ENCODE peak calls at places on chromosomes 13 and 19, in six cellular contexts. M is SJSA1, O is astrocyte of the spinal cord, J is uterus, D is IMR-90, F is transverse colon. T is an unnamed sample.

GRCh38 chr19:39209196-39209595 is 5.1 kb upstream of the SYCN start:
- DNase-seq in O (no peak), M (no peak), D (no peak), F (no peak), J (no peak), T (no peak)

GRCh38 chr13:93797463-93797862 is 570.9 kb downstream of the GPC6 start:
- DNase-seq in O (peak), M (no peak), D (peak), J (no peak), F (no peak), T (no peak)

GRCh38 chr13:29484236-29484635 is 111.3 kb downstream of the SLC7A1 start:
- DNase-seq in M (no peak), F (no peak), J (no peak), O (no peak), D (no peak), T (peak)

GRCh38 chr13:30805603-30806011 is 70.3 kb downstream of the ALOX5AP start:
- DNase-seq in F (no peak), M (no peak), J (no peak), O (peak), D (peak), T (no peak)

GRCh38 chr19:19098703-19099632 is 35.2 kb downstream of the SLC25A42 start:
- DNase-seq in D (no peak), M (no peak), F (no peak), O (no peak), J (no peak), T (no peak)

GRCh38 chr13:22336460-22336859 is 665.6 kb downstream of the FGF9 start:
- DNase-seq in F (no peak), O (no peak), M (no peak), J (no peak), D (no peak), T (no peak)

GRCh38 chr19:461664-462551 is 1.1 kb upstream of the SHC2 start:
- DNase-seq in M (no peak), O (no peak), D (no peak), F (peak), J (peak), T (peak)

GRCh38 chr19:55152017-55152416 is 3.0 kb upstream of the TNNT1 start:
- DNase-seq in M (no peak), J (no peak), D (no peak), O (no peak), F (no peak), T (no peak)

GRCh38 chr19:53467138-53467502 is 413 bp upstream of the ZNF813 start:
- DNase-seq in O (no peak), J (no peak), D (no peak), M (no peak), F (peak), T (no peak)

GRCh38 chr13:113117956-113118327 is 4.7 kb upstream of the F10 start:
- DNase-seq in F (no peak), O (no peak), J (no peak), M (no peak), D (no peak), T (no peak)

GRCh38 chr13:61410669-61411297 is 4.9 kb downstream of the PCDH20 start:
- DNase-seq in J (no peak), F (no peak), D (peak), M (no peak), O (peak), T (no peak)

GRCh38 chr19:4284176-4284958 is 5.3 kb downstream of the SHD start:
- DNase-seq in O (no peak), J (no peak), F (peak), M (no peak), D (no peak), T (peak)

GRCh38 chr19:49643466-49643865 is 1.5 kb downstream of the SCAF1 start:
- DNase-seq in O (no peak), F (no peak), D (no peak), M (no peak), J (no peak), T (no peak)

GRCh38 chr13:38417727-38418126 is 68.1 kb downstream of the UFM1 start:
- DNase-seq in D (peak), F (no peak), O (no peak), M (peak), J (no peak), T (peak)

GRCh38 chr13:93847162-93847561 is 620.6 kb downstream of the GPC6 start:
- DNase-seq in O (peak), F (no peak), J (no peak), D (peak), M (peak), T (no peak)

GRCh38 chr13:89401209-89401810 is 1730.1 kb downstream of the SLITRK5 start:
- DNase-seq in F (no peak), O (peak), J (no peak), D (peak), M (peak), T (no peak)

GRCh38 chr13:26508885-26509284 is 48.6 kb upstream of the WASF3 start:
- DNase-seq in M (no peak), O (peak), J (peak), F (peak), D (peak), T (no peak)

GRCh38 chr19:30097746-30098280 is 155.8 kb downstream of the URI1 start:
- DNase-seq in M (no peak), J (no peak), D (no peak), F (no peak), O (no peak), T (no peak)

GRCh38 chr19:30093966-30094770 is 152.1 kb downstream of the URI1 start:
- DNase-seq in J (no peak), F (no peak), D (no peak), M (no peak), O (no peak), T (no peak)

GRCh38 chr19:30095171-30095570 is 153.1 kb downstream of the URI1 start:
- DNase-seq in O (no peak), M (no peak), J (no peak), D (no peak), F (no peak), T (no peak)

GRCh38 chr19:30092721-30093569 is 150.9 kb downstream of the URI1 start:
- DNase-seq in F (peak), J (no peak), D (no peak), O (no peak), M (no peak), T (no peak)

GRCh38 chr19:30096596-30097370 is 154.7 kb downstream of the URI1 start:
- DNase-seq in D (no peak), J (no peak), F (no peak), M (no peak), O (no peak), T (no peak)
- H3K4me3 ChIP-seq in D (no peak), J (no peak), F (no peak), M (no peak), O (no peak), T (no peak)

DNA sequence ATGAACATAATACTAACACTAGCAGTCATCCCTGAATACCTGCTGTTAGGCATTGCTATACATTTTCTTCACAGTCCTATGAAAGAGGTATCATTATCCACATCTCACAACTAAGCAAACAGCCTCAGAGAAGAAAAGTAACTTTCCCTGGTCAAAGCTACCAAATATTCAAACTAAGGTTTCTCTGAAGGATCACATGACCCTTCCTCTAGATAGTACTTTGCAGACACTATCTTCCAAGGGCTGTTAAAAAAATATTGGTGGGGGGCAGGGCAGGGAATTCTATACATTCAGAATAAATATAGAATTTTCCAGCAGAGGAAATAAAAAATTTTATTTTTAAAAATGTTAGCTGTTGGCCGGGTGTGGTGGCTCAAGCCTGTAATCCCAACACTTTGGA is 3.1 kb downstream of the SLC25A30 start:
- DNase-seq in J (no peak), F (no peak), O (no peak), D (no peak), M (no peak), T (no peak)
- H3K4me3 ChIP-seq in J (peak), F (no peak), O (peak), D (no peak), M (peak), T (no peak)

DNA sequence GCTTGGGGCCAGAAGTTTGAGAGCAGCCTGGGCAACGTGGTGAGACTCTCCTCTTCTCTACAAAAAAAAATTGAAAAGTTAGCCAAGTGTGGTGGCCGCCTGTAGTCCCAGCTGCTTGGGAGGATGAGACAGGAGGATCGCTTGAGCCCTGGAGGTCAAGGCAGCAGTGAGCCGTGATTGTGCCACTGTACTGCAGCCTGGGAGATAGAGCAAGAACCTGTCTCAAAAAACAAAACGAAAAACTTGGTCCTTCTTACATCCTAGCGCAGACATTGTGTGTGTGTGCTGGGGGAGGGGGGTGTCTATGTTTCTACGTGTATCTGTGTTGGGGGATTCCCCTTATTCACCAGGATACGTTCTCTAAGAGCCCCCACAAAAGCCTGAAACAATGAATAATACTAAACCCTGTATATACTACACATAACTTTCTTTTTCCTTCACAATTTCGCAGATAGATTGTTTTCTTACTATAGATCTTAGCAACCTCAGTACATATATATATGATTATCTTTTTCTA is 7.9 kb downstream of the AXL start:
- DNase-seq in J (no peak), D (no peak), M (no peak), O (no peak), F (no peak), T (no peak)
- H3K4me3 ChIP-seq in J (peak), D (no peak), M (peak), O (no peak), F (peak), T (peak)

GRCh38 chr13:50514249-50514648 is 329.2 kb downstream of the DLEU7 start:
- DNase-seq in J (no peak), M (no peak), D (no peak), O (no peak), F (no peak), T (no peak)

GRCh38 chr13:50511877-50512332 is 331.6 kb downstream of the DLEU7 start:
- DNase-seq in F (peak), O (no peak), J (no peak), D (no peak), M (no peak), T (no peak)

GRCh38 chr13:50512602-50513527 is 330.6 kb downstream of the DLEU7 start:
- DNase-seq in M (peak), J (peak), F (peak), O (peak), D (peak), T (no peak)

GRCh38 chr13:50509771-50510441 is 333.6 kb downstream of the DLEU7 start:
- DNase-seq in J (no peak), F (no peak), M (no peak), D (peak), O (no peak), T (no peak)

GRCh38 chr13:50513528-50513863 is 330.0 kb downstream of the DLEU7 start:
- DNase-seq in F (no peak), M (no peak), J (no peak), D (no peak), O (no peak), T (no peak)
- H3K4me3 ChIP-seq in F (no peak), M (no peak), J (no peak), D (no peak), O (no peak), T (no peak)

DNA sequence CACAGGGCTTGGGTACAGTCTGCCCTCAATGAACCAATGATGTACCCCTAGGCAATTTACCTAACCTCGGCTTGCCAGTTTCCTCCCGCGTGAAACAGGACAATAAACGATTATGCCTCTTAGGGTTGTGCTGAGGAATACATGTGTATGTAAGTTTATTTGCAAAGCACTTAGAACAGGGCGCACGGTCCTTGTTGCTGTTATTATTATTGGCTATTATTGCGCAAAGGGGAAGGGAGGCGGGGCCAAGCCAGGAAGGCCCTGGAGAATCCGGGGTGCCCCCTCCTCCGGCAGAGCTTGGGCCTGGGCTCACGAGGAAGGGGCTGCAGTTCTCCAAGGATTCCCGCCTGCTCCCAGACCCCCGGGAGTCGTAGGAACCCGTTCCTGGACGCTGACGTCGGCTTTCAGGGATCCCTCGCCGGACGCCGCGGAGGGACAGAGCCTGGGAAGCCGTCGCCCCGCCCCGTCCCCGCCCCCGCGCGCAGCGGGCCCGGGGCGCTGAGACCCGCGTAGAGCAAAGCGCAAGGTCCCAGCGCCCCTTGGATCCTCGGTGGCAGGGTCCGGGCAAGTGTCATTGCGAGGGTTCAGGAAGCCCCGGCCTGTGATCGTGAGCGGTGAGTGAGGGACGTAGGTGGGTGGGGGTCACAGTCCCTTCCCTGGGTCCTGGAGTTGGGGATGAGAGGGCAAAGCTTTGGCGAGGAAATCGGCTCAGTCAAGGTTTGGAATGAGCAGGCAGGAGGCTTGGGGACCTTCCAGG is at the start of gene TMEM91:
- DNase-seq in O (no peak), F (peak), J (peak), M (no peak), D (no peak), T (peak)
- H3K4me3 ChIP-seq in O (peak), F (peak), J (peak), M (no peak), D (peak), T (peak)

DNA sequence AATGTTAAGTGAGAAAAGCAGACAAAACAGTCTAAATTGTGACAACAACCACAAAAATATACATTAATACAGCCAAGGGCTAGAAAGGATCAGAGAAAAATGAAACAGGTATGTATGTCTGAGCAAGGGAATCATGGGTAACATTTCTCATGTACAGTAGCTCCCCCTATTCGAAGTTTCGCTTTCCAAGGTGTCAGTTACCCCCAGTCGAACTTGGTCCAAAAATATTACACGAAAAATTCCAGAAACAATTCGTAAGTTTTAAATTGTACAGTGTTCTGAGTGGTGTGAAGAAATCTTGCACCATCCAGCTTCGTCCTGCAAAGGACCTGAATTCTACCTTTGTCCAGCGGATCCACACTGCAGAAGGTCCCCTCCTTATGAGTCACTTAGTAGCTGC is 1.8 kb upstream of the RNASEH2B start:
- DNase-seq in F (no peak), D (no peak), O (no peak), J (no peak), M (no peak), T (no peak)
- H3K4me3 ChIP-seq in F (no peak), D (no peak), O (no peak), J (no peak), M (no peak), T (no peak)

GRCh38 chr19:42286349-42287016 is 15.4 kb upstream of the PRR19 start:
- DNase-seq in M (no peak), O (peak), J (peak), F (no peak), D (peak), T (peak)

GRCh38 chr19:42284066-42284501 is 15.0 kb downstream of the CIC start:
- DNase-seq in O (peak), F (peak), D (peak), M (peak), J (peak), T (no peak)

GRCh38 chr19:42284641-42285341 is 15.7 kb downstream of the CIC start:
- DNase-seq in F (no peak), D (no peak), J (peak), M (peak), O (no peak), T (peak)

GRCh38 chr19:42285988-42286348 is 16.0 kb upstream of the PRR19 start:
- DNase-seq in J (no peak), M (no peak), F (no peak), O (no peak), D (no peak), T (no peak)

DNA sequence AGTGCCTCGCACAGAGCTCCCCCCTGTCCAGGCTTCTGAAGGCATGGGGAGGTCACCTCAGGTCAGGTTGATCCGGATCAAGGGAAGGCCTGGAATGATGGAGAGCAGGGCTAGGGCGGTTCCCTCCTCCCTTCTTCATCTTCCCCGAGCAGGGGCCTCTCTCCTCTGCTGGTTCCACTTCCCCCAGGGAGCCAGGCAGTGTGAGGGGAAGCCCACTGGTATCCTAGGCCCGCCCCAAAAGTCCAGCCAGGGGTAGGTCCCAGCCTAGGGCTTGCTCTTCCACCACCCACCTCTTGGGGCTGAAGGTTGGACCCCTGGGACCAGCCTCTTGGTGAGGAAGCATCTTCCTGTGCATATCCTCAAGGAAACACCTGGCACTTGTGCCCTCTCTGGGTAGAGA is 16.4 kb upstream of the PRR19 start:
- DNase-seq in D (no peak), F (no peak), J (peak), O (no peak), M (no peak), T (no peak)
- H3K4me3 ChIP-seq in D (peak), F (no peak), J (no peak), O (peak), M (no peak), T (peak)

GRCh38 chr19:17510220-17510993 is 1.0 kb upstream of the PGLS start:
- DNase-seq in F (no peak), J (no peak), O (no peak), D (no peak), M (peak), T (no peak)

GRCh38 chr19:17513801-17514200 is 2.4 kb downstream of the PGLS start:
- DNase-seq in O (no peak), D (no peak), F (no peak), M (no peak), J (no peak), T (no peak)

GRCh38 chr19:17512574-17512939 is 1.1 kb downstream of the PGLS start:
- DNase-seq in M (no peak), D (no peak), F (peak), J (no peak), O (no peak), T (no peak)

GRCh38 chr19:17515408-17516149 is 4.1 kb downstream of the PGLS start:
- DNase-seq in F (no peak), D (no peak), M (no peak), J (no peak), O (no peak), T (no peak)

GRCh38 chr19:17511724-17512573 is 500 bp downstream of the PGLS start:
- DNase-seq in M (peak), O (peak), J (peak), D (peak), F (peak), T (peak)
- H3K4me3 ChIP-seq in M (peak), O (peak), J (peak), D (peak), F (peak), T (peak)

GRCh38 chr13:23672616-23673015 is 102.4 kb downstream of the TNFRSF19 start:
- DNase-seq in O (peak), F (no peak), J (no peak), M (no peak), D (peak), T (no peak)

GRCh38 chr13:23674795-23675640 is 104.8 kb downstream of the TNFRSF19 start:
- DNase-seq in J (no peak), O (peak), D (peak), M (peak), F (no peak), T (no peak)

GRCh38 chr13:23673354-23673753 is 103.1 kb downstream of the TNFRSF19 start:
- DNase-seq in D (peak), M (no peak), O (peak), F (no peak), J (peak), T (no peak)

GRCh38 chr13:23671902-23672301 is 101.7 kb downstream of the TNFRSF19 start:
- DNase-seq in M (no peak), J (no peak), O (peak), D (peak), F (no peak), T (no peak)

GRCh38 chr13:23673867-23674605 is 103.8 kb downstream of the TNFRSF19 start:
- DNase-seq in F (no peak), D (peak), M (no peak), O (peak), J (no peak), T (no peak)
- H3K4me3 ChIP-seq in F (no peak), D (no peak), M (no peak), O (no peak), J (no peak), T (no peak)

DNA sequence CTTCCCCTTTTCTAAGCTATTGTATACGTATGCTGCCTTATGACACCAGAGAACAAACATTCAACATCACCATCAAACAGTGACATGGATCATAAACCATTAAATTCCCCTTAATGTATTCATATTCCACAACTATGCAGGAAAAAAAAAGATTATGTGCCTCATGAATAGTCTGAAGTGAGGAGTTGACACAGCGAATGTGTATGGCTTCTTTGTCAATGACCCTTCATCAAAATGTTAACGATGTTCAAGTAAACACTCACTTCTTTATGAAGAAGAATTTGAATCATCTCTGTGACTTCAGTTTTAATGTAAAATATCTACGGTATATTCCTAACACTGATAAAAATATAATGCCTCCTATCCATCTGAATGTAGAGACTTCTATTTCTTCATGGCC is 44.6 kb downstream of the SMAD9 start:
- DNase-seq in D (peak), F (no peak), J (no peak), M (no peak), O (no peak), T (no peak)
- H3K4me3 ChIP-seq in D (no peak), F (no peak), J (no peak), M (no peak), O (no peak), T (no peak)

T was measured in endodermal cell.